ENCODE peak calls at places on chromosomes 16 and 17, in eight cellular contexts. S is CD4-positive, alpha-beta memory T cell; Z is testis; C is PC-3; U is MM.1S; N is esophagus muscularis mucosa; M is body of pancreas; H is stomach. Q is an unnamed sample. For H3K36me3, the result is how much of the 10 kb centered on the place peaks cover.

GRCh38 chr16:50581830-50582229 is 33.6 kb downstream of the NKD1 start:
- DNase-seq in S (no peak), Z (no peak), C (no peak), U (no peak), N (no peak), M (no peak), H (no peak), Q (no peak)

GRCh38 chr17:73841431-73842060 is 197.3 kb upstream of the SDK2 start:
- DNase-seq in S (no peak), Z (no peak), C (peak), U (no peak), N (no peak), M (no peak), H (no peak), Q (no peak)

GRCh38 chr17:38743556-38744171 is 4.5 kb downstream of the PCGF2 start:
- DNase-seq in S (no peak), Z (no peak), C (no peak), U (no peak), N (no peak), M (peak), H (no peak), Q (no peak)

GRCh38 chr17:50111687-50112655 is 16.8 kb downstream of the PDK2 start:
- DNase-seq in S (no peak), Z (peak), C (no peak), U (no peak), N (no peak), M (peak), H (peak), Q (no peak)

GRCh38 chr17:55770220-55770870 is 19.5 kb downstream of the PCTP start:
- DNase-seq in S (no peak), Z (no peak), C (peak), U (peak), N (no peak), M (no peak), H (no peak), Q (no peak)

GRCh38 chr16:76265434-76266045 is 11.7 kb upstream of the CNTNAP4 start:
- DNase-seq in S (no peak), Z (peak), C (peak), U (no peak), N (no peak), M (peak), H (no peak), Q (no peak)

GRCh38 chr17:36661047-36661666 is 59.8 kb downstream of the MRM1 start:
- DNase-seq in S (no peak), Z (no peak), C (no peak), U (no peak), N (no peak), M (no peak), H (no peak), Q (no peak)

GRCh38 chr16:70588565-70588964 is 57.8 kb upstream of the IL34 start:
- DNase-seq in S (no peak), Z (no peak), C (no peak), U (no peak), N (no peak), M (no peak), H (no peak), Q (no peak)

GRCh38 chr17:44518032-44518431 is 14.8 kb upstream of the GPATCH8 start:
- DNase-seq in S (no peak), Z (no peak), C (no peak), U (no peak), N (no peak), M (no peak), H (no peak), Q (no peak)

GRCh38 chr17:43406676-43407645 is 8.2 kb downstream of the ARL4D start:
- DNase-seq in S (no peak), Z (no peak), C (no peak), U (no peak), N (no peak), M (no peak), H (no peak), Q (no peak)

GRCh38 chr17:55743103-55743679 is 7.7 kb upstream of the PCTP start:
- DNase-seq in S (no peak), Z (no peak), C (peak), U (no peak), N (no peak), M (peak), H (peak), Q (no peak)

GRCh38 chr17:3546521-3546920 is 11.1 kb downstream of the TRPV3 start:
- DNase-seq in S (no peak), Z (no peak), C (no peak), U (no peak), N (no peak), M (no peak), H (no peak), Q (no peak)

GRCh38 chr17:43356999-43357398 is 41.8 kb upstream of the ARL4D start:
- DNase-seq in S (no peak), Z (no peak), C (peak), U (no peak), N (no peak), M (no peak), H (no peak), Q (peak)

DNA sequence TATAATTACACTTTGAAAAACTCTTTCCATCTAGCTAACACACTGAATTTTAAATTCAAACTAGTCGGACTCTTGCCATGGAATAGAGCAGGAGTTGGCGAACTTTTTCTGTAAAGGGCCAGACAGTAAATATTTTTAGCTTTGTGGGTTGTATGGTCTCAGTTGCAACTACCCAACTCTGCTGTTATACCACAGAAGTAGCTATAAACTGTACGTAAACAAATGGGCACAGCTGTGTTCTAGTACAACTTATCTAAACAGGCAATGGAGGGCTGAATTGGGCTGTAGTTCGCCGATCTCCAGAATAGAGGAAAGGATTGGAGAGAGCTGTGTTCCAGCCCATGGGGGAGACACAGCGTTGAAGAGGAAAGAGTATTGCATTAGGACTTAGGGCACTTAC is 8.7 kb downstream of the CNTROB start:
- DNase-seq in S (no peak), Z (no peak), C (no peak), U (no peak), N (no peak), M (no peak), H (no peak), Q (no peak)
- H3K36me3 ChIP-seq in S (under half), Z (under half), C (under half), U (under half), N (half or more), M (under half), H (half or more), Q (under half)

DNA sequence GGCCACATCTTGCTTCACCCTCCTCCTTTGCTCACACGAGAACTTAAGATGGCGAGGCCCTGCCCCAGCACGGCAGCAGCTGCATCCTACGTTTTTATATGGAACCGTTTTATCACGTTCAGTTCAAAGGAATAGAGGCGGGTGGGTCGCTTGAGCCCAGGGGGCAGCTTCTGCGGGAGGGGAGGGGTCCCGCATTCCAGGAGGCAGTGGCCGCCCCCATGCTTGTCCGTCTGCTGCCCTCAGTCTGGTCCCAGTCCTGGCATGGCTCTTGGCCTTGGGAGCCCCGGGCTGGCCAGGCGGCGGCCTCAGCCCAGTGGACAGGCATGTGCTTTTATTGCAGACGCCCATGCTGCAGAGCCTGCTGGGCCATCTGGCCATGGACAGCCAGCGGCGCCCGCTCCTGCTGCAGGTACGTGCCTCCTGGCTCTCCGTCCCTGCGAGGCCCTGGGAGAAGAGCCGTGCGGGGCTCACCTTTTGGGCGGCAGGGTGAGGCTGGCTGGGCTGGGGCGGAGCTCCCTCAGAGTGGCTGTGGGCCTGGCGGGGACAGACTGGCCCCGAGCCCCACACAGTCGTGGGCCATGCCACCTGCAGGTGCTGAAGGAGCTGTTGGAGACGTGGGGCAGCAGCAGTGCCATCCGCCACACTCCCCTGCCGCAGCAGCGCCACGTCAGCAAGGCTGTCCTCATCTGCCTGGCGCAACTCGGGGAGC is 6.8 kb downstream of the TELO2 start:
- DNase-seq in S (no peak), Z (no peak), C (no peak), U (no peak), N (no peak), M (no peak), H (no peak), Q (no peak)
- H3K36me3 ChIP-seq in S (under half), Z (under half), C (under half), U (under half), N (half or more), M (under half), H (half or more), Q (under half)

GRCh38 chr17:66582373-66583111 is 252.4 kb upstream of the CACNG5 start:
- DNase-seq in S (no peak), Z (no peak), C (no peak), U (no peak), N (no peak), M (no peak), H (no peak), Q (no peak)
- H3K36me3 ChIP-seq in S (under half), Z (under half), C (under half), U (under half), N (under half), M (under half), H (under half), Q (under half)

GRCh38 chr16:20734782-20735181 is 6.8 kb downstream of the THUMPD1 start:
- DNase-seq in S (no peak), Z (no peak), C (no peak), U (no peak), N (peak), M (no peak), H (no peak), Q (no peak)

GRCh38 chr16:20735504-20735903 is 6.1 kb downstream of the THUMPD1 start:
- DNase-seq in S (no peak), Z (no peak), C (no peak), U (no peak), N (no peak), M (no peak), H (no peak), Q (no peak)

GRCh38 chr16:20729141-20729540 is 12.5 kb downstream of the THUMPD1 start:
- DNase-seq in S (no peak), Z (no peak), C (no peak), U (no peak), N (peak), M (no peak), H (no peak), Q (no peak)

DNA sequence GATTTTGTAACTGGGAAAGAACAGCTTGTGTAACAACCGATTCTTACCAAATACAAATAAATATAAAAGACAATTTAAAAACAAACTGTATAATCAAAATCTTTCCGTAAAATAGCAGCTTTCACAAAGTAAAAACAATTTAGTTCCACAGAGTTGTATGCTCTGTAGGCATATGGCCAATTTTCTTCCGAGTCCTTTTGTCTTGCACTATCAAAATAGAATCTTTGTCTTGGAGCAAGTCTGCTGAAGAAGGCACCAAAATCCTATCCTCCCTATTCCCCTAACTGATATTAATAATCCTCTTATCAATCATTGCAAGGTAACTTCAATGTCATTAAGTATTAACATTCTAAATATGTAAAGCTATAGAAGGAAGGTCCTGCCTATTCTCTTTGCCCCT is 7.6 kb downstream of the THUMPD1 start:
- DNase-seq in S (no peak), Z (no peak), C (no peak), U (no peak), N (no peak), M (no peak), H (no peak), Q (no peak)
- H3K36me3 ChIP-seq in S (under half), Z (under half), C (under half), U (under half), N (under half), M (under half), H (half or more), Q (under half)

GRCh38 chr16:15636392-15636873 is 6.5 kb downstream of the MARF1 start:
- DNase-seq in S (peak), Z (no peak), C (no peak), U (no peak), N (no peak), M (no peak), H (no peak), Q (no peak)

GRCh38 chr16:15635926-15636325 is 7.0 kb downstream of the MARF1 start:
- DNase-seq in S (no peak), Z (no peak), C (no peak), U (no peak), N (no peak), M (no peak), H (no peak), Q (no peak)

DNA sequence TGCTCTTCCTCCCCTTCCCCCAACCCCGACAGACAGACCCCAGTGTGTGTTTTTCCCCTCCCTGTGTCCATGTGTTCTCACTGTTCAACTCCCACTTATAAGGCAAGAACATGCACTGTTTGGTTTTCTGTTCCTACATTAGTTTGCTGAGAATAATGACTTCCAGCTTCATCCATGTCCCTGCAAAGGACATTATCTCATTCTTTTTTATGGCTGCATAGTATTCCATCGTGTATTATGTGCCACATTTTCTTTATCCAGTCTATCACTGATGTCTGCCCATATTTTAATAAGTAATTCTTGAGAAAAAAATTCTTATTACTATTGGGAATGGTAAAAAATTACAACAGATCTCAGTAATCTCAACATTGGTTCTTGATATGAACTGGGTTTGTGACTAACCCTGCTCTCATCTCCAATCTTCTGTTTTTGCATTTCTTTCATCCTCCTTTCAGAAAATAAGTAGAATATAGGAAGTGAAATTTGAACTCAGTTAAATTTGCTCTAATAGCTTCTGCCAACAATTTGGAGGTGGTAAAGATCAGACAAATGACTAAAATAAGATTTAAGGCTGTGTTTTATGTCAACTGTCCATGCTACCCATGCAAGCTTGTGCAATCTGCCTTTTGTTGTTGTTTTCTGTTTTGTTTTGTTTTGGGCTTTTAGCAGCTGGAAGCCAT is 11.1 kb downstream of the MARF1 start:
- DNase-seq in S (no peak), Z (no peak), C (no peak), U (no peak), N (no peak), M (no peak), H (no peak), Q (no peak)
- H3K36me3 ChIP-seq in S (half or more), Z (under half), C (under half), U (under half), N (half or more), M (under half), H (half or more), Q (under half)

DNA sequence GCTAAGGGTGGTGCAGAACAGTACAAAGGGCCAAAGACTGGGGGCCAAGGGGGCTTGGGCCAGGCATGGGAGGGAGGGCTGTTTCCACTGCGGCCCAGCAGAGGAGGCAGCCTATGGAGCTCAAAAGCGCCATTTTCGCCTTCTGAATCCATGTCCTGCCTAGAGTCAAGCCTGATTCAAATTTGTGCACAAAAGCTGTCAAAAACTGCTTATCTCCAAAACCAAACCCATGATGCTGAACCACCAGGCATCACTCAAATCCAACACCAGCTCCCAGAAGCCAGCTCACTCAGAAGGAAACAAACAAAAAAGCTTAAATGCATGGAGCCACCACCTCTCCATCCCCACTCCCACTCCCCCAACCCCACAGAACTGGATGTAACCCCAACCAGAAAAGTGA is 16.0 kb downstream of the COG7 start:
- DNase-seq in S (no peak), Z (no peak), C (no peak), U (no peak), N (no peak), M (no peak), H (no peak), Q (no peak)
- H3K36me3 ChIP-seq in S (under half), Z (under half), C (under half), U (under half), N (half or more), M (under half), H (half or more), Q (under half)